ENCODE peak calls at places on chromosomes 11 and 22, in nine cellular contexts. Z is fibroblast of the aortic adventitia; A is stimulated activated CD4-positive, alpha-beta T cell treated with anti-CD3 and anti-CD28 coated beads, Interleukin-2, amount 100 ng/mL, for 24 hours; B is esophagus squamous epithelium; N is lung; H is NCI-H774; J is RPMI8226; I is HCEC 1CT; G is ecto neural progenitor cell. X is an unnamed sample.

GRCh38 chr11:118267486-118267885 is 3.4 kb upstream of the MPZL2 start:
- DNase-seq in J (no peak), A (no peak), H (no peak), I (no peak), B (no peak), N (no peak), Z (no peak), G (no peak), X (no peak)

GRCh38 chr11:76801736-76802135 is 18.6 kb downstream of the TSKU start:
- DNase-seq in I (no peak), A (no peak), N (no peak), H (peak), J (no peak), G (no peak), Z (no peak), B (no peak), X (no peak)

GRCh38 chr11:19382131-19382611 is 141.4 kb upstream of the E2F8 start:
- DNase-seq in I (no peak), H (no peak), A (no peak), N (no peak), Z (no peak), B (no peak), J (no peak), G (no peak), X (no peak)

GRCh38 chr11:132158091-132158490 is 787.7 kb downstream of the NTM start:
- DNase-seq in N (no peak), A (peak), B (no peak), I (peak), J (peak), Z (no peak), G (no peak), H (peak), X (no peak)

GRCh38 chr11:85663781-85664560 is 958 bp downstream of the CREBZF start:
- DNase-seq in B (peak), J (peak), A (peak), G (peak), N (peak), Z (peak), H (peak), I (peak), X (peak)

GRCh38 chr11:83682645-83682973 is 396.4 kb upstream of the CCDC90B start:
- DNase-seq in N (no peak), Z (no peak), B (no peak), J (no peak), H (no peak), G (no peak), I (no peak), A (no peak), X (no peak)

GRCh38 chr11:18540207-18541009 is 13.7 kb upstream of the TSG101 start:
- DNase-seq in B (no peak), Z (peak), I (peak), J (peak), A (no peak), N (no peak), G (no peak), H (no peak), X (no peak)

GRCh38 chr11:4531666-4532065 is 13.3 kb upstream of the OR52M1 start:
- DNase-seq in B (no peak), Z (no peak), J (no peak), N (no peak), H (peak), G (no peak), I (no peak), A (no peak), X (no peak)

GRCh38 chr11:92880391-92880790 is 89.1 kb upstream of the MTNR1B start:
- DNase-seq in N (no peak), G (no peak), I (no peak), J (no peak), A (no peak), B (no peak), Z (no peak), H (no peak), X (no peak)

GRCh38 chr11:27242591-27242990 is 120.4 kb downstream of the CCDC34 start:
- DNase-seq in J (peak), G (no peak), N (no peak), H (no peak), A (no peak), Z (peak), I (peak), B (no peak), X (no peak)

GRCh38 chr11:27108809-27109208 is 68.2 kb downstream of the BBOX1 start:
- DNase-seq in G (no peak), I (no peak), H (no peak), B (no peak), A (no peak), J (no peak), N (no peak), Z (no peak), X (no peak)

GRCh38 chr11:63537293-63538101 is 889 bp downstream of the PLAAT4 start:
- DNase-seq in H (no peak), A (peak), G (no peak), I (no peak), J (no peak), N (peak), Z (peak), B (no peak), X (no peak)

GRCh38 chr11:123085497-123085896 is 23.6 kb upstream of the HSPA8 start:
- DNase-seq in B (no peak), N (no peak), G (no peak), H (no peak), Z (no peak), J (no peak), I (no peak), A (no peak), X (no peak)

GRCh38 chr22:29260601-29261315 is 7.0 kb downstream of the RHBDD3 start:
- DNase-seq in N (no peak), J (no peak), B (no peak), H (no peak), A (no peak), Z (peak), G (no peak), I (no peak), X (no peak)

GRCh38 chr22:33789690-33790253 is 130.5 kb downstream of the LARGE1 start:
- DNase-seq in B (no peak), H (no peak), G (no peak), I (no peak), N (no peak), Z (no peak), J (no peak), A (no peak), X (no peak)

GRCh38 chr11:119389611-119390254 is 8.2 kb upstream of the USP2 start:
- DNase-seq in J (peak), N (no peak), B (no peak), I (no peak), Z (no peak), A (no peak), G (no peak), H (peak), X (no peak)

GRCh38 chr11:111299111-111300026 is 1.0 kb downstream of the POU2AF3 start:
- DNase-seq in B (no peak), N (peak), G (peak), Z (peak), H (peak), I (no peak), A (peak), J (no peak), X (no peak)

GRCh38 chr22:27863001-27863400 is 56.1 kb downstream of the PITPNB start:
- DNase-seq in G (no peak), A (no peak), J (no peak), I (no peak), N (no peak), B (no peak), H (no peak), Z (no peak), X (no peak)

GRCh38 chr22:33921576-33922181 is 1.4 kb upstream of the LARGE1 start:
- DNase-seq in I (no peak), A (peak), Z (peak), G (peak), N (peak), B (no peak), H (no peak), J (peak), X (no peak)

GRCh38 chr11:18633256-18634139 is 644 bp downstream of the SPTY2D1 start:
- DNase-seq in J (no peak), A (peak), B (no peak), G (no peak), Z (peak), N (no peak), I (no peak), H (no peak), X (no peak)

GRCh38 chr11:35173620-35174278 is 34.8 kb downstream of the CD44 start:
- DNase-seq in H (no peak), J (no peak), I (no peak), A (no peak), G (no peak), B (no peak), N (no peak), Z (no peak), X (no peak)

GRCh38 chr22:39292561-39293074 is 26.8 kb downstream of the RPL3 start:
- DNase-seq in G (peak), Z (peak), A (peak), I (peak), J (peak), H (peak), B (peak), N (peak), X (peak)

GRCh38 chr11:7872913-7873312 is 58.2 kb downstream of the OR10A6 start:
- DNase-seq in B (no peak), N (no peak), Z (no peak), A (no peak), G (no peak), I (no peak), H (no peak), J (no peak), X (no peak)

GRCh38 chr22:49483946-49484345 is 343.7 kb downstream of the BRD1 start:
- DNase-seq in Z (no peak), H (no peak), N (no peak), G (no peak), A (no peak), I (no peak), J (no peak), B (no peak), X (no peak)